ENCODE peak calls at places on chromosomes 13 and 19, in nine cellular contexts. K, N, S, D, E, A, B, Z and U are unnamed samples.

GRCh38 chr13:60370343-60370742 is 26.7 kb upstream of the TDRD3 start:
- DNase-seq in S (no peak), D (no peak), K (no peak), A (no peak), E (no peak), Z (no peak), N (no peak), B (no peak), U (no peak)

GRCh38 chr19:35846038-35846668 is 6.2 kb downstream of the NPHS1 start:
- DNase-seq in S (no peak), K (no peak), B (no peak), N (no peak), Z (no peak), A (no peak), E (no peak), D (no peak), U (no peak)

GRCh38 chr19:6963937-6964336 is 57.3 kb downstream of the MBD3L2B start:
- DNase-seq in E (no peak), D (peak; percentile 20), N (no peak), Z (no peak), K (no peak), B (no peak), S (no peak), A (no peak), U (no peak)

GRCh38 chr13:87538366-87539052 is 132.7 kb upstream of the SLITRK5 start:
- DNase-seq in A (no peak), S (no peak), N (no peak), D (no peak), Z (no peak), K (no peak), B (no peak), E (no peak), U (no peak)

GRCh38 chr19:383922-384800 is 24.8 kb downstream of the C2CD4C start:
- DNase-seq in D (no peak), B (no peak), Z (peak; percentile 44), N (no peak), K (no peak), S (peak; percentile 48), A (no peak), E (peak; percentile 6), U (no peak)

GRCh38 chr13:42486711-42487198 is 87.2 kb upstream of the TNFSF11 start:
- DNase-seq in S (peak; percentile 74), K (no peak), D (no peak), Z (peak; percentile 92), A (peak; percentile 97), E (peak; percentile 81), N (no peak), B (no peak), U (peak; percentile 9)

GRCh38 chr13:47790755-47791154 is 210.3 kb downstream of the SUCLA2 start:
- DNase-seq in A (no peak), Z (no peak), S (no peak), E (no peak), K (no peak), D (no peak), B (no peak), N (no peak), U (no peak)

GRCh38 chr19:3507371-3508120 is 1.4 kb downstream of the FZR1 start:
- DNase-seq in S (peak; percentile 53), B (no peak), E (no peak), K (no peak), D (no peak), A (no peak), N (peak; percentile 46), Z (peak; percentile 5), U (no peak)

GRCh38 chr19:27794444-27795042 is 1418.4 kb downstream of the UQCRFS1 start:
- DNase-seq in D (no peak), B (no peak), K (no peak), E (peak; percentile 50), A (peak; percentile 15), N (no peak), S (peak; percentile 71), Z (peak; percentile 34), U (no peak)

GRCh38 chr19:5093297-5093858 is 124.5 kb downstream of the KDM4B start:
- DNase-seq in S (peak; percentile 35), B (no peak), N (no peak), A (peak; percentile 67), Z (peak; percentile 36), D (no peak), K (no peak), E (no peak), U (no peak)